ENCODE peak calls at places on chromosome 18, in five cellular contexts. One of them, this sample, is unnamed.

GRCh38 chr18:57547260-57547659 is 39.2 kb downstream of the FECH start:
- DNase-seq in stimulated activated naive CD8-positive, alpha-beta T cell treated with anti-CD3 and anti-CD28 coated beads, Interleukin-15, amount 100 ng/mL, for 72 hours: no peak
- DNase-seq in activated naive CD4-positive, alpha-beta T cell treated with anti-CD3 and anti-CD28 coated beads for 36 hours: no peak
- DNase-seq in stimulated activated CD8-positive, alpha-beta memory T cell treated with anti-CD3 and anti-CD28 coated beads, Interleukin-7, amount 100 ng/mL, for 24 hours: no peak
- DNase-seq in endothelial cell of umbilical vein: no peak
- DNase-seq in this sample: no peak

GRCh38 chr18:49612515-49613033 is 50.7 kb downstream of the LIPG start:
- DNase-seq in stimulated activated naive CD8-positive, alpha-beta T cell treated with anti-CD3 and anti-CD28 coated beads, Interleukin-15, amount 100 ng/mL, for 72 hours: no peak
- DNase-seq in activated naive CD4-positive, alpha-beta T cell treated with anti-CD3 and anti-CD28 coated beads for 36 hours: no peak
- DNase-seq in stimulated activated CD8-positive, alpha-beta memory T cell treated with anti-CD3 and anti-CD28 coated beads, Interleukin-7, amount 100 ng/mL, for 24 hours: no peak
- DNase-seq in endothelial cell of umbilical vein: no peak
- DNase-seq in this sample: no peak

GRCh38 chr18:60826346-60826745 is 453.8 kb upstream of the MC4R start:
- DNase-seq in stimulated activated naive CD8-positive, alpha-beta T cell treated with anti-CD3 and anti-CD28 coated beads, Interleukin-15, amount 100 ng/mL, for 72 hours: no peak
- DNase-seq in activated naive CD4-positive, alpha-beta T cell treated with anti-CD3 and anti-CD28 coated beads for 36 hours: no peak
- DNase-seq in stimulated activated CD8-positive, alpha-beta memory T cell treated with anti-CD3 and anti-CD28 coated beads, Interleukin-7, amount 100 ng/mL, for 24 hours: no peak
- DNase-seq in endothelial cell of umbilical vein: no peak
- DNase-seq in this sample: no peak

GRCh38 chr18:76255070-76255683 is 239.9 kb downstream of the ZNF516 start:
- DNase-seq in stimulated activated naive CD8-positive, alpha-beta T cell treated with anti-CD3 and anti-CD28 coated beads, Interleukin-15, amount 100 ng/mL, for 72 hours: no peak
- DNase-seq in activated naive CD4-positive, alpha-beta T cell treated with anti-CD3 and anti-CD28 coated beads for 36 hours: no peak
- DNase-seq in stimulated activated CD8-positive, alpha-beta memory T cell treated with anti-CD3 and anti-CD28 coated beads, Interleukin-7, amount 100 ng/mL, for 24 hours: no peak
- DNase-seq in endothelial cell of umbilical vein: no peak
- DNase-seq in this sample: peak

GRCh38 chr18:63553117-63553516 is 10.9 kb downstream of the SERPINB12 start:
- DNase-seq in stimulated activated naive CD8-positive, alpha-beta T cell treated with anti-CD3 and anti-CD28 coated beads, Interleukin-15, amount 100 ng/mL, for 72 hours: no peak
- DNase-seq in activated naive CD4-positive, alpha-beta T cell treated with anti-CD3 and anti-CD28 coated beads for 36 hours: no peak
- DNase-seq in stimulated activated CD8-positive, alpha-beta memory T cell treated with anti-CD3 and anti-CD28 coated beads, Interleukin-7, amount 100 ng/mL, for 24 hours: no peak
- DNase-seq in endothelial cell of umbilical vein: no peak
- DNase-seq in this sample: no peak

GRCh38 chr18:28682912-28683311 is 506.0 kb upstream of the CDH2 start:
- DNase-seq in stimulated activated naive CD8-positive, alpha-beta T cell treated with anti-CD3 and anti-CD28 coated beads, Interleukin-15, amount 100 ng/mL, for 72 hours: no peak
- DNase-seq in activated naive CD4-positive, alpha-beta T cell treated with anti-CD3 and anti-CD28 coated beads for 36 hours: no peak
- DNase-seq in stimulated activated CD8-positive, alpha-beta memory T cell treated with anti-CD3 and anti-CD28 coated beads, Interleukin-7, amount 100 ng/mL, for 24 hours: no peak
- DNase-seq in endothelial cell of umbilical vein: no peak
- DNase-seq in this sample: no peak

GRCh38 chr18:46167971-46168370 is 63.8 kb downstream of the HAUS1 start:
- DNase-seq in stimulated activated naive CD8-positive, alpha-beta T cell treated with anti-CD3 and anti-CD28 coated beads, Interleukin-15, amount 100 ng/mL, for 72 hours: peak
- DNase-seq in activated naive CD4-positive, alpha-beta T cell treated with anti-CD3 and anti-CD28 coated beads for 36 hours: peak
- DNase-seq in stimulated activated CD8-positive, alpha-beta memory T cell treated with anti-CD3 and anti-CD28 coated beads, Interleukin-7, amount 100 ng/mL, for 24 hours: no peak
- DNase-seq in endothelial cell of umbilical vein: no peak
- DNase-seq in this sample: no peak

GRCh38 chr18:73638709-73639108 is 508.9 kb downstream of the FBXO15 start:
- DNase-seq in stimulated activated naive CD8-positive, alpha-beta T cell treated with anti-CD3 and anti-CD28 coated beads, Interleukin-15, amount 100 ng/mL, for 72 hours: no peak
- DNase-seq in activated naive CD4-positive, alpha-beta T cell treated with anti-CD3 and anti-CD28 coated beads for 36 hours: no peak
- DNase-seq in stimulated activated CD8-positive, alpha-beta memory T cell treated with anti-CD3 and anti-CD28 coated beads, Interleukin-7, amount 100 ng/mL, for 24 hours: no peak
- DNase-seq in endothelial cell of umbilical vein: no peak
- DNase-seq in this sample: no peak

GRCh38 chr18:51955136-51955535 is 384.9 kb upstream of the DCC start:
- DNase-seq in stimulated activated naive CD8-positive, alpha-beta T cell treated with anti-CD3 and anti-CD28 coated beads, Interleukin-15, amount 100 ng/mL, for 72 hours: no peak
- DNase-seq in activated naive CD4-positive, alpha-beta T cell treated with anti-CD3 and anti-CD28 coated beads for 36 hours: no peak
- DNase-seq in stimulated activated CD8-positive, alpha-beta memory T cell treated with anti-CD3 and anti-CD28 coated beads, Interleukin-7, amount 100 ng/mL, for 24 hours: no peak
- DNase-seq in endothelial cell of umbilical vein: no peak
- DNase-seq in this sample: no peak

GRCh38 chr18:10232062-10232461 is 222.4 kb upstream of the APCDD1 start:
- DNase-seq in stimulated activated naive CD8-positive, alpha-beta T cell treated with anti-CD3 and anti-CD28 coated beads, Interleukin-15, amount 100 ng/mL, for 72 hours: no peak
- DNase-seq in activated naive CD4-positive, alpha-beta T cell treated with anti-CD3 and anti-CD28 coated beads for 36 hours: no peak
- DNase-seq in stimulated activated CD8-positive, alpha-beta memory T cell treated with anti-CD3 and anti-CD28 coated beads, Interleukin-7, amount 100 ng/mL, for 24 hours: no peak
- DNase-seq in endothelial cell of umbilical vein: no peak
- DNase-seq in this sample: no peak

GRCh38 chr18:598053-598665 is 1.4 kb downstream of the CLUL1 start:
- DNase-seq in stimulated activated naive CD8-positive, alpha-beta T cell treated with anti-CD3 and anti-CD28 coated beads, Interleukin-15, amount 100 ng/mL, for 72 hours: no peak
- DNase-seq in activated naive CD4-positive, alpha-beta T cell treated with anti-CD3 and anti-CD28 coated beads for 36 hours: no peak
- DNase-seq in stimulated activated CD8-positive, alpha-beta memory T cell treated with anti-CD3 and anti-CD28 coated beads, Interleukin-7, amount 100 ng/mL, for 24 hours: no peak
- DNase-seq in endothelial cell of umbilical vein: no peak
- DNase-seq in this sample: no peak

GRCh38 chr18:9392726-9393125 is 58.2 kb downstream of the TWSG1 start:
- DNase-seq in stimulated activated naive CD8-positive, alpha-beta T cell treated with anti-CD3 and anti-CD28 coated beads, Interleukin-15, amount 100 ng/mL, for 72 hours: no peak
- DNase-seq in activated naive CD4-positive, alpha-beta T cell treated with anti-CD3 and anti-CD28 coated beads for 36 hours: no peak
- DNase-seq in stimulated activated CD8-positive, alpha-beta memory T cell treated with anti-CD3 and anti-CD28 coated beads, Interleukin-7, amount 100 ng/mL, for 24 hours: no peak
- DNase-seq in endothelial cell of umbilical vein: no peak
- DNase-seq in this sample: no peak

GRCh38 chr18:67862069-67862468 is 345.5 kb upstream of the DSEL start:
- DNase-seq in stimulated activated naive CD8-positive, alpha-beta T cell treated with anti-CD3 and anti-CD28 coated beads, Interleukin-15, amount 100 ng/mL, for 72 hours: no peak
- DNase-seq in activated naive CD4-positive, alpha-beta T cell treated with anti-CD3 and anti-CD28 coated beads for 36 hours: no peak
- DNase-seq in stimulated activated CD8-positive, alpha-beta memory T cell treated with anti-CD3 and anti-CD28 coated beads, Interleukin-7, amount 100 ng/mL, for 24 hours: no peak
- DNase-seq in endothelial cell of umbilical vein: no peak
- DNase-seq in this sample: no peak

GRCh38 chr18:63237486-63237885 is 82.1 kb downstream of the BCL2 start:
- DNase-seq in stimulated activated naive CD8-positive, alpha-beta T cell treated with anti-CD3 and anti-CD28 coated beads, Interleukin-15, amount 100 ng/mL, for 72 hours: no peak
- DNase-seq in activated naive CD4-positive, alpha-beta T cell treated with anti-CD3 and anti-CD28 coated beads for 36 hours: no peak
- DNase-seq in stimulated activated CD8-positive, alpha-beta memory T cell treated with anti-CD3 and anti-CD28 coated beads, Interleukin-7, amount 100 ng/mL, for 24 hours: no peak
- DNase-seq in endothelial cell of umbilical vein: no peak
- DNase-seq in this sample: no peak